ENCODE peak calls at places on chromosomes 4 and X, in ten cellular contexts. One of them, this sample, is unnamed.

GRCh38 chr4:182175788-182176519 is 67.2 kb upstream of the TENM3 start:
- DNase-seq in hippocampal formation: no peak
- DNase-seq in M059J: peak; percentile 23
- DNase-seq in HT1080: no peak
- DNase-seq in smooth muscle cell of the brain vasculature: no peak
- DNase-seq in activated effector memory CD4-positive, alpha-beta T cell treated with anti-CD3 and anti-CD28 coated beads, Interleukin-2, amount 50 U/mL, for 16 hours: no peak
- DNase-seq in activated T-helper 1 cell treated with anti-CD3 and anti-CD28 coated beads, Interleukin-2, amount 50 U/mL, for 16 hours: no peak
- DNase-seq in NCI-H1105: no peak
- DNase-seq in vagina: no peak
- DNase-seq in HTR-8/SVneo: no peak
- DNase-seq in this sample: no peak

GRCh38 chrX:150199803-150200202 is 163.3 kb upstream of the MAMLD1 start:
- DNase-seq in activated effector memory CD4-positive, alpha-beta T cell treated with anti-CD3 and anti-CD28 coated beads, Interleukin-2, amount 50 U/mL, for 16 hours: no peak
- DNase-seq in activated T-helper 1 cell treated with anti-CD3 and anti-CD28 coated beads, Interleukin-2, amount 50 U/mL, for 16 hours: no peak
- DNase-seq in vagina: peak; percentile 58
- DNase-seq in M059J: peak; percentile 77
- DNase-seq in NCI-H1105: no peak
- DNase-seq in HT1080: no peak
- DNase-seq in smooth muscle cell of the brain vasculature: no peak
- DNase-seq in hippocampal formation: no peak
- DNase-seq in HTR-8/SVneo: no peak
- DNase-seq in this sample: no peak

GRCh38 chrX:255923-256331 is 25.3 kb upstream of the PLCXD1 start:
- DNase-seq in activated T-helper 1 cell treated with anti-CD3 and anti-CD28 coated beads, Interleukin-2, amount 50 U/mL, for 16 hours: no peak
- DNase-seq in smooth muscle cell of the brain vasculature: no peak
- DNase-seq in activated effector memory CD4-positive, alpha-beta T cell treated with anti-CD3 and anti-CD28 coated beads, Interleukin-2, amount 50 U/mL, for 16 hours: peak; percentile 54
- DNase-seq in HTR-8/SVneo: no peak
- DNase-seq in vagina: no peak
- DNase-seq in hippocampal formation: no peak
- DNase-seq in M059J: no peak
- DNase-seq in HT1080: no peak
- DNase-seq in NCI-H1105: no peak
- DNase-seq in this sample: no peak

GRCh38 chrX:39311646-39312045 is 510.4 kb downstream of the MID1IP1 start:
- DNase-seq in NCI-H1105: no peak
- DNase-seq in hippocampal formation: no peak
- DNase-seq in vagina: no peak
- DNase-seq in HTR-8/SVneo: no peak
- DNase-seq in activated T-helper 1 cell treated with anti-CD3 and anti-CD28 coated beads, Interleukin-2, amount 50 U/mL, for 16 hours: no peak
- DNase-seq in HT1080: no peak
- DNase-seq in M059J: no peak
- DNase-seq in smooth muscle cell of the brain vasculature: no peak
- DNase-seq in activated effector memory CD4-positive, alpha-beta T cell treated with anti-CD3 and anti-CD28 coated beads, Interleukin-2, amount 50 U/mL, for 16 hours: no peak
- DNase-seq in this sample: no peak

GRCh38 chrX:140274761-140275525 is 229.9 kb downstream of the SOX3 start:
- DNase-seq in smooth muscle cell of the brain vasculature: no peak
- DNase-seq in HT1080: peak; percentile 85
- DNase-seq in NCI-H1105: no peak
- DNase-seq in HTR-8/SVneo: peak; percentile 0
- DNase-seq in activated T-helper 1 cell treated with anti-CD3 and anti-CD28 coated beads, Interleukin-2, amount 50 U/mL, for 16 hours: no peak
- DNase-seq in M059J: peak; percentile 93
- DNase-seq in activated effector memory CD4-positive, alpha-beta T cell treated with anti-CD3 and anti-CD28 coated beads, Interleukin-2, amount 50 U/mL, for 16 hours: no peak
- DNase-seq in vagina: no peak
- DNase-seq in hippocampal formation: no peak
- DNase-seq in this sample: no peak

GRCh38 chrX:15714529-15714928 is 23.5 kb upstream of the CA5B start:
- DNase-seq in vagina: no peak
- DNase-seq in M059J: peak; percentile 66
- DNase-seq in smooth muscle cell of the brain vasculature: no peak
- DNase-seq in HTR-8/SVneo: no peak
- DNase-seq in hippocampal formation: peak; percentile 1
- DNase-seq in activated T-helper 1 cell treated with anti-CD3 and anti-CD28 coated beads, Interleukin-2, amount 50 U/mL, for 16 hours: no peak
- DNase-seq in HT1080: peak; percentile 0
- DNase-seq in activated effector memory CD4-positive, alpha-beta T cell treated with anti-CD3 and anti-CD28 coated beads, Interleukin-2, amount 50 U/mL, for 16 hours: no peak
- DNase-seq in NCI-H1105: no peak
- DNase-seq in this sample: no peak

GRCh38 chr4:153156263-153156662 is 48.0 kb upstream of the TRIM2 start:
- DNase-seq in HTR-8/SVneo: no peak
- DNase-seq in NCI-H1105: no peak
- DNase-seq in activated T-helper 1 cell treated with anti-CD3 and anti-CD28 coated beads, Interleukin-2, amount 50 U/mL, for 16 hours: no peak
- DNase-seq in M059J: no peak
- DNase-seq in HT1080: peak; percentile 32
- DNase-seq in hippocampal formation: peak; percentile 37
- DNase-seq in vagina: no peak
- DNase-seq in activated effector memory CD4-positive, alpha-beta T cell treated with anti-CD3 and anti-CD28 coated beads, Interleukin-2, amount 50 U/mL, for 16 hours: no peak
- DNase-seq in smooth muscle cell of the brain vasculature: no peak
- DNase-seq in this sample: no peak

GRCh38 chrX:10399152-10399741 is 221.1 kb downstream of the MID1 start:
- DNase-seq in HT1080: no peak
- DNase-seq in activated effector memory CD4-positive, alpha-beta T cell treated with anti-CD3 and anti-CD28 coated beads, Interleukin-2, amount 50 U/mL, for 16 hours: no peak
- DNase-seq in hippocampal formation: no peak
- DNase-seq in vagina: no peak
- DNase-seq in M059J: no peak
- DNase-seq in activated T-helper 1 cell treated with anti-CD3 and anti-CD28 coated beads, Interleukin-2, amount 50 U/mL, for 16 hours: no peak
- DNase-seq in NCI-H1105: no peak
- DNase-seq in smooth muscle cell of the brain vasculature: no peak
- DNase-seq in HTR-8/SVneo: no peak
- DNase-seq in this sample: no peak

GRCh38 chrX:108001218-108001814 is 19.1 kb upstream of the TEX13B start:
- DNase-seq in vagina: no peak
- DNase-seq in smooth muscle cell of the brain vasculature: no peak
- DNase-seq in M059J: peak; percentile 37
- DNase-seq in activated effector memory CD4-positive, alpha-beta T cell treated with anti-CD3 and anti-CD28 coated beads, Interleukin-2, amount 50 U/mL, for 16 hours: no peak
- DNase-seq in hippocampal formation: no peak
- DNase-seq in activated T-helper 1 cell treated with anti-CD3 and anti-CD28 coated beads, Interleukin-2, amount 50 U/mL, for 16 hours: no peak
- DNase-seq in NCI-H1105: peak; percentile 54
- DNase-seq in HT1080: peak; percentile 43
- DNase-seq in HTR-8/SVneo: peak; percentile 7
- DNase-seq in this sample: peak; percentile 57

GRCh38 chr4:168440442-168441264 is 39.6 kb downstream of the DDX60L start:
- DNase-seq in activated effector memory CD4-positive, alpha-beta T cell treated with anti-CD3 and anti-CD28 coated beads, Interleukin-2, amount 50 U/mL, for 16 hours: no peak
- DNase-seq in hippocampal formation: no peak
- DNase-seq in smooth muscle cell of the brain vasculature: no peak
- DNase-seq in HT1080: peak; percentile 79
- DNase-seq in vagina: no peak
- DNase-seq in M059J: peak; percentile 78
- DNase-seq in NCI-H1105: no peak
- DNase-seq in activated T-helper 1 cell treated with anti-CD3 and anti-CD28 coated beads, Interleukin-2, amount 50 U/mL, for 16 hours: no peak
- DNase-seq in HTR-8/SVneo: peak; percentile 36
- DNase-seq in this sample: peak; percentile 25

GRCh38 chrX:39012561-39013209 is 211.4 kb downstream of the MID1IP1 start:
- DNase-seq in NCI-H1105: no peak
- DNase-seq in activated T-helper 1 cell treated with anti-CD3 and anti-CD28 coated beads, Interleukin-2, amount 50 U/mL, for 16 hours: no peak
- DNase-seq in hippocampal formation: no peak
- DNase-seq in activated effector memory CD4-positive, alpha-beta T cell treated with anti-CD3 and anti-CD28 coated beads, Interleukin-2, amount 50 U/mL, for 16 hours: no peak
- DNase-seq in M059J: peak; percentile 5
- DNase-seq in vagina: no peak
- DNase-seq in HT1080: no peak
- DNase-seq in HTR-8/SVneo: no peak
- DNase-seq in smooth muscle cell of the brain vasculature: no peak
- DNase-seq in this sample: peak; percentile 52

GRCh38 chr4:167232805-167233522 is 1.3 kb downstream of the SPOCK3 start:
- DNase-seq in activated effector memory CD4-positive, alpha-beta T cell treated with anti-CD3 and anti-CD28 coated beads, Interleukin-2, amount 50 U/mL, for 16 hours: no peak
- DNase-seq in hippocampal formation: peak; percentile 18
- DNase-seq in smooth muscle cell of the brain vasculature: no peak
- DNase-seq in M059J: no peak
- DNase-seq in NCI-H1105: no peak
- DNase-seq in vagina: no peak
- DNase-seq in HT1080: no peak
- DNase-seq in HTR-8/SVneo: no peak
- DNase-seq in activated T-helper 1 cell treated with anti-CD3 and anti-CD28 coated beads, Interleukin-2, amount 50 U/mL, for 16 hours: no peak
- DNase-seq in this sample: peak; percentile 4

GRCh38 chrX:13048265-13048664 is 3.8 kb upstream of the FAM9C start:
- DNase-seq in NCI-H1105: no peak
- DNase-seq in M059J: peak; percentile 50
- DNase-seq in vagina: no peak
- DNase-seq in HTR-8/SVneo: no peak
- DNase-seq in HT1080: no peak
- DNase-seq in hippocampal formation: no peak
- DNase-seq in activated effector memory CD4-positive, alpha-beta T cell treated with anti-CD3 and anti-CD28 coated beads, Interleukin-2, amount 50 U/mL, for 16 hours: no peak
- DNase-seq in smooth muscle cell of the brain vasculature: no peak
- DNase-seq in activated T-helper 1 cell treated with anti-CD3 and anti-CD28 coated beads, Interleukin-2, amount 50 U/mL, for 16 hours: no peak
- DNase-seq in this sample: peak; percentile 36

GRCh38 chr4:7134737-7135388 is 57.5 kb upstream of the SORCS2 start:
- DNase-seq in activated effector memory CD4-positive, alpha-beta T cell treated with anti-CD3 and anti-CD28 coated beads, Interleukin-2, amount 50 U/mL, for 16 hours: no peak
- DNase-seq in M059J: peak; percentile 59
- DNase-seq in activated T-helper 1 cell treated with anti-CD3 and anti-CD28 coated beads, Interleukin-2, amount 50 U/mL, for 16 hours: no peak
- DNase-seq in HTR-8/SVneo: peak; percentile 57
- DNase-seq in vagina: no peak
- DNase-seq in NCI-H1105: no peak
- DNase-seq in smooth muscle cell of the brain vasculature: peak; percentile 83
- DNase-seq in hippocampal formation: no peak
- DNase-seq in HT1080: peak; percentile 83
- DNase-seq in this sample: peak; percentile 91

GRCh38 chr4:152965614-152966013 is 29.5 kb downstream of the FHDC1 start:
- DNase-seq in hippocampal formation: no peak
- DNase-seq in activated T-helper 1 cell treated with anti-CD3 and anti-CD28 coated beads, Interleukin-2, amount 50 U/mL, for 16 hours: no peak
- DNase-seq in HTR-8/SVneo: no peak
- DNase-seq in NCI-H1105: no peak
- DNase-seq in HT1080: no peak
- DNase-seq in smooth muscle cell of the brain vasculature: no peak
- DNase-seq in activated effector memory CD4-positive, alpha-beta T cell treated with anti-CD3 and anti-CD28 coated beads, Interleukin-2, amount 50 U/mL, for 16 hours: no peak
- DNase-seq in vagina: no peak
- DNase-seq in M059J: no peak
- DNase-seq in this sample: no peak

GRCh38 chr4:164847967-164848649 is 28.9 kb upstream of the APELA start:
- DNase-seq in smooth muscle cell of the brain vasculature: no peak
- DNase-seq in HT1080: no peak
- DNase-seq in NCI-H1105: no peak
- DNase-seq in hippocampal formation: no peak
- DNase-seq in M059J: no peak
- DNase-seq in activated T-helper 1 cell treated with anti-CD3 and anti-CD28 coated beads, Interleukin-2, amount 50 U/mL, for 16 hours: no peak
- DNase-seq in HTR-8/SVneo: no peak
- DNase-seq in vagina: no peak
- DNase-seq in activated effector memory CD4-positive, alpha-beta T cell treated with anti-CD3 and anti-CD28 coated beads, Interleukin-2, amount 50 U/mL, for 16 hours: no peak
- DNase-seq in this sample: no peak

GRCh38 chr4:166481739-166482138 is 608.7 kb downstream of the TLL1 start:
- DNase-seq in hippocampal formation: no peak
- DNase-seq in smooth muscle cell of the brain vasculature: no peak
- DNase-seq in NCI-H1105: no peak
- DNase-seq in HT1080: no peak
- DNase-seq in HTR-8/SVneo: no peak
- DNase-seq in activated T-helper 1 cell treated with anti-CD3 and anti-CD28 coated beads, Interleukin-2, amount 50 U/mL, for 16 hours: no peak
- DNase-seq in vagina: no peak
- DNase-seq in activated effector memory CD4-positive, alpha-beta T cell treated with anti-CD3 and anti-CD28 coated beads, Interleukin-2, amount 50 U/mL, for 16 hours: no peak
- DNase-seq in M059J: no peak
- DNase-seq in this sample: no peak

GRCh38 chr4:123606946-123607542 is 210.4 kb downstream of the SPRY1 start:
- DNase-seq in HT1080: peak; percentile 18
- DNase-seq in NCI-H1105: no peak
- DNase-seq in activated T-helper 1 cell treated with anti-CD3 and anti-CD28 coated beads, Interleukin-2, amount 50 U/mL, for 16 hours: no peak
- DNase-seq in M059J: no peak
- DNase-seq in smooth muscle cell of the brain vasculature: no peak
- DNase-seq in hippocampal formation: no peak
- DNase-seq in activated effector memory CD4-positive, alpha-beta T cell treated with anti-CD3 and anti-CD28 coated beads, Interleukin-2, amount 50 U/mL, for 16 hours: no peak
- DNase-seq in HTR-8/SVneo: no peak
- DNase-seq in vagina: no peak
- DNase-seq in this sample: no peak

GRCh38 chrX:79081895-79082512 is 62.5 kb upstream of the GPR174 start:
- DNase-seq in vagina: no peak
- DNase-seq in M059J: peak; percentile 26
- DNase-seq in activated effector memory CD4-positive, alpha-beta T cell treated with anti-CD3 and anti-CD28 coated beads, Interleukin-2, amount 50 U/mL, for 16 hours: no peak
- DNase-seq in hippocampal formation: no peak
- DNase-seq in smooth muscle cell of the brain vasculature: no peak
- DNase-seq in HTR-8/SVneo: peak; percentile 52
- DNase-seq in activated T-helper 1 cell treated with anti-CD3 and anti-CD28 coated beads, Interleukin-2, amount 50 U/mL, for 16 hours: no peak
- DNase-seq in HT1080: peak; percentile 27
- DNase-seq in NCI-H1105: no peak
- DNase-seq in this sample: peak; percentile 51

GRCh38 chr4:183254162-183254561 is 65.9 kb downstream of the CLDN22 start:
- DNase-seq in smooth muscle cell of the brain vasculature: no peak
- DNase-seq in activated effector memory CD4-positive, alpha-beta T cell treated with anti-CD3 and anti-CD28 coated beads, Interleukin-2, amount 50 U/mL, for 16 hours: no peak
- DNase-seq in NCI-H1105: no peak
- DNase-seq in HTR-8/SVneo: no peak
- DNase-seq in activated T-helper 1 cell treated with anti-CD3 and anti-CD28 coated beads, Interleukin-2, amount 50 U/mL, for 16 hours: no peak
- DNase-seq in hippocampal formation: no peak
- DNase-seq in M059J: no peak
- DNase-seq in vagina: no peak
- DNase-seq in HT1080: no peak
- DNase-seq in this sample: no peak

GRCh38 chrX:107561468-107562215 is 66.7 kb upstream of the PRPS1 start:
- DNase-seq in M059J: no peak
- DNase-seq in NCI-H1105: no peak
- DNase-seq in vagina: no peak
- DNase-seq in hippocampal formation: no peak
- DNase-seq in activated effector memory CD4-positive, alpha-beta T cell treated with anti-CD3 and anti-CD28 coated beads, Interleukin-2, amount 50 U/mL, for 16 hours: no peak
- DNase-seq in activated T-helper 1 cell treated with anti-CD3 and anti-CD28 coated beads, Interleukin-2, amount 50 U/mL, for 16 hours: no peak
- DNase-seq in HTR-8/SVneo: no peak
- DNase-seq in smooth muscle cell of the brain vasculature: no peak
- DNase-seq in HT1080: no peak
- DNase-seq in this sample: peak; percentile 28

GRCh38 chrX:100687128-100687527 is 43.1 kb downstream of the SRPX2 start:
- DNase-seq in HTR-8/SVneo: no peak
- DNase-seq in M059J: no peak
- DNase-seq in activated T-helper 1 cell treated with anti-CD3 and anti-CD28 coated beads, Interleukin-2, amount 50 U/mL, for 16 hours: no peak
- DNase-seq in vagina: no peak
- DNase-seq in smooth muscle cell of the brain vasculature: no peak
- DNase-seq in HT1080: no peak
- DNase-seq in hippocampal formation: no peak
- DNase-seq in NCI-H1105: no peak
- DNase-seq in activated effector memory CD4-positive, alpha-beta T cell treated with anti-CD3 and anti-CD28 coated beads, Interleukin-2, amount 50 U/mL, for 16 hours: no peak
- DNase-seq in this sample: no peak

GRCh38 chr4:113540859-113541258 is 220.7 kb downstream of the CAMK2D start:
- DNase-seq in HT1080: no peak
- DNase-seq in hippocampal formation: no peak
- DNase-seq in vagina: no peak
- DNase-seq in activated effector memory CD4-positive, alpha-beta T cell treated with anti-CD3 and anti-CD28 coated beads, Interleukin-2, amount 50 U/mL, for 16 hours: peak; percentile 66
- DNase-seq in NCI-H1105: no peak
- DNase-seq in activated T-helper 1 cell treated with anti-CD3 and anti-CD28 coated beads, Interleukin-2, amount 50 U/mL, for 16 hours: no peak
- DNase-seq in smooth muscle cell of the brain vasculature: no peak
- DNase-seq in M059J: peak; percentile 8
- DNase-seq in HTR-8/SVneo: no peak
- DNase-seq in this sample: no peak

GRCh38 chr4:35934370-35934981 is 309.8 kb downstream of the ARAP2 start:
- DNase-seq in activated T-helper 1 cell treated with anti-CD3 and anti-CD28 coated beads, Interleukin-2, amount 50 U/mL, for 16 hours: no peak
- DNase-seq in activated effector memory CD4-positive, alpha-beta T cell treated with anti-CD3 and anti-CD28 coated beads, Interleukin-2, amount 50 U/mL, for 16 hours: no peak
- DNase-seq in vagina: no peak
- DNase-seq in hippocampal formation: no peak
- DNase-seq in HTR-8/SVneo: no peak
- DNase-seq in smooth muscle cell of the brain vasculature: no peak
- DNase-seq in HT1080: peak; percentile 59
- DNase-seq in NCI-H1105: no peak
- DNase-seq in M059J: peak; percentile 27
- DNase-seq in this sample: peak; percentile 64

GRCh38 chr4:134533068-134533467 is 331.5 kb upstream of the PABPC4L start:
- DNase-seq in activated effector memory CD4-positive, alpha-beta T cell treated with anti-CD3 and anti-CD28 coated beads, Interleukin-2, amount 50 U/mL, for 16 hours: no peak
- DNase-seq in hippocampal formation: no peak
- DNase-seq in NCI-H1105: no peak
- DNase-seq in HT1080: no peak
- DNase-seq in vagina: no peak
- DNase-seq in M059J: no peak
- DNase-seq in activated T-helper 1 cell treated with anti-CD3 and anti-CD28 coated beads, Interleukin-2, amount 50 U/mL, for 16 hours: no peak
- DNase-seq in HTR-8/SVneo: no peak
- DNase-seq in smooth muscle cell of the brain vasculature: no peak
- DNase-seq in this sample: no peak